ENCODE peak calls at places on chromosome 10, in six cellular contexts. Y, M, N, H, R and O are unnamed samples.

GRCh38 chr10:93073539-93074136 is at the start of gene CYP26A1:
- ATAC-seq in H (peak; percentile 44), M (no peak), R (peak; percentile 64), N (peak; percentile 80), Y (peak; percentile 52), O (no peak)

GRCh38 chr10:76874151-76874550 is 763.5 kb downstream of the KCNMA1 start:
- ATAC-seq in N (no peak), Y (no peak), H (no peak), R (no peak), M (no peak), O (peak; percentile 91)

GRCh38 chr10:69936091-69936490 is 116.6 kb upstream of the MACROH2A2 start:
- ATAC-seq in M (no peak), N (peak; percentile 79), Y (peak; percentile 83), R (peak; percentile 76), H (peak; percentile 87), O (no peak)

GRCh38 chr10:131043039-131043691 is 268.4 kb downstream of the TCERG1L start:
- ATAC-seq in Y (no peak), H (no peak), M (no peak), N (peak; percentile 51), R (peak; percentile 53), O (no peak)

GRCh38 chr10:10658157-10658556 is 359.5 kb upstream of the CELF2 start:
- ATAC-seq in Y (no peak), N (no peak), M (no peak), R (no peak), H (no peak), O (peak; percentile 68)

GRCh38 chr10:71971311-71971731 is 7.1 kb downstream of the CHST3 start:
- ATAC-seq in N (no peak), M (no peak), R (no peak), Y (no peak), H (no peak), O (no peak)

GRCh38 chr10:92799591-92799990 is 48.7 kb upstream of the EXOC6 start:
- ATAC-seq in H (no peak), N (no peak), R (no peak), Y (no peak), M (no peak), O (no peak)

GRCh38 chr10:72852428-72852827 is 41.1 kb upstream of the OIT3 start:
- ATAC-seq in M (no peak), Y (no peak), R (no peak), N (no peak), H (no peak), O (no peak)

GRCh38 chr10:77887631-77888355 is 38.8 kb downstream of the DLG5 start:
- ATAC-seq in Y (no peak), R (peak; percentile 65), M (no peak), H (no peak), N (no peak), O (peak; percentile 58)

GRCh38 chr10:24981161-24981710 is 28.8 kb upstream of the PRTFDC1 start:
- ATAC-seq in M (no peak), N (no peak), H (no peak), R (no peak), Y (no peak), O (no peak)

GRCh38 chr10:3961082-3961481 is 176.1 kb upstream of the KLF6 start:
- ATAC-seq in Y (peak; percentile 38), N (no peak), M (peak; percentile 31), R (no peak), H (no peak), O (no peak)

GRCh38 chr10:129892571-129893045 is 71.5 kb downstream of the EBF3 start:
- ATAC-seq in H (no peak), N (no peak), M (no peak), R (no peak), Y (no peak), O (no peak)

GRCh38 chr10:70174058-70174741 is 3.9 kb upstream of the SAR1A start:
- ATAC-seq in N (no peak), Y (no peak), R (peak; percentile 71), H (no peak), M (peak; percentile 1), O (no peak)

DNA sequence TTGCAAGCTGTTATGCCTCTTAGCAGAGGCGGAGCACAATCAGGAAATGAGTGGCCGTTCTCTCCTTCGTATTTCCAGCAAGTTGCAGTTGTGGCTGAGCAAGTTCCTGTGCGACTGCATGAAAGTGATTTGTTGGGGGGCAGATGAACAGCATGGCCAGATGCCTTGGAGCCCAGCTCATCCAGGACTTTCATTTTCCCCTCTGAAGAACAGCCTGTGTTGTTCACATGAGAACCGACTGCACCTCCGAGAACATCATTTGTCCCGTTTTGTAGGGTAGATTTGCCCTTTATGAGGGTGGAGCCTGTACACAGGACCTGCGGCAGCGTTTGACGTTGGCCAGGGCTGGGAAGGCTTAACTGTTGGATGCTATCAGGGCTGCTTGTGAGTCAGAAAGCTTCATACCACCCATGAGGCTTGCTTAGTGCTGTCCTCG is 4.4 kb downstream of the BAG3 start:
- ATAC-seq in N (peak; percentile 48), R (no peak), H (peak; percentile 43), Y (no peak), M (no peak), O (peak; percentile 58)
- TF ChIP-seq EP300 in N (no peak), R (no peak), H (no peak), Y (no peak), M (no peak), O (peak; percentile 77)

GRCh38 chr10:91163269-91163708 is 57.2 kb upstream of the PCGF5 start:
- ATAC-seq in N (peak; percentile 70), Y (peak; percentile 74), H (peak; percentile 75), R (peak; percentile 75), M (peak; percentile 3), O (peak; percentile 63)
- TF ChIP-seq POLR2A in N (peak; percentile 24), Y (peak; percentile 87), H (no peak), R (peak; percentile 80), M (no peak), O (peak; percentile 66)

GRCh38 chr10:100986952-100987684 is at the start of the genes MRPL43 and TWNK:
- ATAC-seq in M (peak; percentile 87), R (peak; percentile 73), Y (peak; percentile 96), N (peak; percentile 94), H (peak; percentile 96), O (peak; percentile 83)
- TF ChIP-seq EP300 in M (no peak), R (no peak), Y (no peak), N (no peak), H (no peak), O (no peak)

GRCh38 chr10:13340626-13341370 is 7.3 kb downstream of the SEPHS1 start:
- ATAC-seq in H (no peak), N (no peak), R (no peak), Y (peak; percentile 94), M (no peak), O (no peak)
- TF ChIP-seq POLR2A in H (no peak), N (no peak), R (no peak), Y (no peak), M (no peak), O (no peak)

GRCh38 chr10:34003561-34003960 is 669.1 kb upstream of the NRP1 start:
- ATAC-seq in H (no peak), R (no peak), M (no peak), Y (no peak), N (no peak), O (no peak)
- TF ChIP-seq EP300 in H (no peak), R (no peak), M (no peak), Y (no peak), N (no peak), O (no peak)

GRCh38 chr10:116461680-116462079 is 34.0 kb downstream of the PNLIPRP3 start:
- ATAC-seq in H (no peak), N (no peak), M (no peak), R (no peak), Y (no peak), O (no peak)
- TF ChIP-seq POLR2A in H (no peak), N (no peak), M (no peak), R (no peak), Y (no peak), O (no peak)

GRCh38 chr10:7945469-7946187 is 108.9 kb upstream of the GATA3 start:
- ATAC-seq in N (peak; percentile 33), R (peak; percentile 10), Y (no peak), H (no peak), M (no peak), O (no peak)
- TF ChIP-seq EP300 in N (no peak), R (no peak), Y (no peak), H (no peak), M (no peak), O (no peak)

DNA sequence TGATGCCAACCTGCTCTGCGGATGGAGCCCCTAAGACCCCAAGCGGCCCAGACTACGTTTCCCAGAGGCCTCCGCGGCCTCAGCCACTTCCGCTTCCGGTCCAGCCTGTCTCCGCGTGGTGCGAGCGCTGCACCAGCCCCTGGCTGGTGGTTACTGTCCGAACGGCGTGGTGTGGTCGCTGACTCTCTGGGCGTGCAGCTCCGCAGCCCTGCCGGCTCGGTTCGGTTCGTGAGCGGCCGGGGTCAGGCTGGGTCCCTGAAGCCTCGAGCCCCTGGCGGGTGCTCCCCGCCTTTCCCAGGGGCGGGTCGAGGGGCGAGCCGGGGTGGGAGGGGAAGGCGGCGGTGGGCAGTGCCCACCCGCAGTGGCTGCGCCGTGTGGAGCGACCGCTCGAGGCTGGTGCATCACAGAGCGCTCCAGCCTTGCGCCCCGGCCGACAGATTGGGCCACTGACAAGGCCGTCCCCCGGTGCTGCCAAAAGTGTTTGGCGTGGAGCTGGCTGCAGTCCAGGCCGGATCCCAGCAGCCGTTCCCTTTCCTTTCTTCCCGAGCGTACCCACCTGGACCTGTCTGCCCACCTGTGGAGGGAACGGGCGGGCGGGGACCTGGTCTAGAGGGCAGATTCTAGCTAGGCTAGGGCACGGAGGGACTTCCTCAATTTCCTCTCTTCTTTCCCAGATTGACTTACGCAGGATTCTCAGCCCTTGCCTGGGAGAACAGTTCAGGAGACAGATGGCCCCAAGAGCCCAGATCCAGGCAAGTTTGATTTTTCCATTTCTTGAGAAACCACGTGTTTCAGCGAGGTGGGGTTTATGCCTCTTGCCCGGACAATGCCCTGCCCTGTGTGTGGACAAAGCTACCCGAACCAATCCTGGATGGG is at the start of gene ZNF485:
- ATAC-seq in H (peak; percentile 99), N (peak; percentile 98), Y (peak; percentile 99), R (peak; percentile 98), M (peak; percentile 82), O (peak; percentile 87)
- TF ChIP-seq POLR2A in H (peak; percentile 91), N (peak; percentile 73), Y (peak; percentile 94), R (peak; percentile 53), M (no peak), O (no peak)

GRCh38 chr10:32346134-32346550 is 816 bp downstream of the EPC1 start:
- ATAC-seq in N (peak; percentile 96), H (peak; percentile 91), Y (peak; percentile 87), M (peak; percentile 100), R (peak; percentile 95), O (peak; percentile 95)
- TF ChIP-seq EP300 in N (no peak), H (no peak), Y (no peak), M (no peak), R (no peak), O (no peak)